ENCODE peak calls at places on chromosome 6, in six cellular contexts. One of them, this sample, is unnamed.

GRCh38 chr6:168116975-168117899 is 38.2 kb upstream of the FRMD1 start:
- DNase-seq in sigmoid colon: peak; percentile 43
- DNase-seq in heart right ventricle: no peak
- DNase-seq in trophoblast cell: no peak
- DNase-seq in lower lobe of right lung: no peak
- DNase-seq in ovary: no peak
- DNase-seq in this sample: no peak

GRCh38 chr6:134420638-134421181 is 102.8 kb upstream of the SGK1 start:
- DNase-seq in lower lobe of right lung: no peak
- DNase-seq in ovary: no peak
- DNase-seq in trophoblast cell: peak; percentile 83
- DNase-seq in heart right ventricle: no peak
- DNase-seq in sigmoid colon: no peak
- DNase-seq in this sample: no peak

GRCh38 chr6:168385380-168385779 is 55.6 kb upstream of the SMOC2 start:
- DNase-seq in trophoblast cell: no peak
- DNase-seq in sigmoid colon: no peak
- DNase-seq in heart right ventricle: no peak
- DNase-seq in lower lobe of right lung: no peak
- DNase-seq in ovary: no peak
- DNase-seq in this sample: no peak

GRCh38 chr6:38164131-38164481 is 344.6 kb downstream of the ZFAND3 start:
- DNase-seq in heart right ventricle: no peak
- DNase-seq in sigmoid colon: peak; percentile 53
- DNase-seq in trophoblast cell: no peak
- DNase-seq in ovary: no peak
- DNase-seq in lower lobe of right lung: no peak
- DNase-seq in this sample: no peak

GRCh38 chr6:131029661-131030297 is 33.3 kb downstream of the EPB41L2 start:
- DNase-seq in sigmoid colon: no peak
- DNase-seq in heart right ventricle: peak; percentile 19
- DNase-seq in trophoblast cell: peak; percentile 4
- DNase-seq in lower lobe of right lung: no peak
- DNase-seq in ovary: no peak
- DNase-seq in this sample: no peak

GRCh38 chr6:107154131-107154906 is 39.0 kb upstream of the BEND3 start:
- DNase-seq in sigmoid colon: no peak
- DNase-seq in ovary: no peak
- DNase-seq in heart right ventricle: no peak
- DNase-seq in trophoblast cell: no peak
- DNase-seq in lower lobe of right lung: peak; percentile 59
- DNase-seq in this sample: peak; percentile 73

GRCh38 chr6:121437861-121438651 is 2.6 kb downstream of the GJA1 start:
- DNase-seq in lower lobe of right lung: no peak
- DNase-seq in ovary: peak; percentile 33
- DNase-seq in trophoblast cell: peak; percentile 80
- DNase-seq in heart right ventricle: peak; percentile 30
- DNase-seq in sigmoid colon: no peak
- DNase-seq in this sample: no peak

GRCh38 chr6:45812937-45813336 is 202.7 kb downstream of the CLIC5 start:
- DNase-seq in ovary: no peak
- DNase-seq in lower lobe of right lung: no peak
- DNase-seq in trophoblast cell: no peak
- DNase-seq in sigmoid colon: no peak
- DNase-seq in heart right ventricle: no peak
- DNase-seq in this sample: no peak

GRCh38 chr6:48928937-48929336 is 534.1 kb downstream of the MMUT start:
- DNase-seq in sigmoid colon: no peak
- DNase-seq in trophoblast cell: no peak
- DNase-seq in lower lobe of right lung: no peak
- DNase-seq in heart right ventricle: no peak
- DNase-seq in ovary: no peak
- DNase-seq in this sample: no peak

GRCh38 chr6:21915707-21916399 is 322.3 kb downstream of the SOX4 start:
- DNase-seq in trophoblast cell: no peak
- DNase-seq in sigmoid colon: no peak
- DNase-seq in heart right ventricle: no peak
- DNase-seq in ovary: no peak
- DNase-seq in lower lobe of right lung: no peak
- DNase-seq in this sample: no peak

GRCh38 chr6:20252311-20252710 is 40.0 kb upstream of the MBOAT1 start:
- DNase-seq in trophoblast cell: no peak
- DNase-seq in ovary: no peak
- DNase-seq in lower lobe of right lung: no peak
- DNase-seq in sigmoid colon: no peak
- DNase-seq in heart right ventricle: no peak
- DNase-seq in this sample: no peak

GRCh38 chr6:42509765-42510164 is 54.1 kb upstream of the UBR2 start:
- DNase-seq in lower lobe of right lung: no peak
- DNase-seq in ovary: no peak
- DNase-seq in trophoblast cell: no peak
- DNase-seq in sigmoid colon: no peak
- DNase-seq in heart right ventricle: no peak
- DNase-seq in this sample: no peak

GRCh38 chr6:159267165-159267564 is 98.0 kb downstream of the FNDC1 start:
- DNase-seq in trophoblast cell: peak; percentile 34
- DNase-seq in ovary: no peak
- DNase-seq in lower lobe of right lung: no peak
- DNase-seq in sigmoid colon: no peak
- DNase-seq in heart right ventricle: no peak
- DNase-seq in this sample: no peak

GRCh38 chr6:12371151-12371550 is 81.0 kb downstream of the EDN1 start:
- DNase-seq in ovary: no peak
- DNase-seq in lower lobe of right lung: no peak
- DNase-seq in trophoblast cell: peak; percentile 40
- DNase-seq in sigmoid colon: no peak
- DNase-seq in heart right ventricle: no peak
- DNase-seq in this sample: no peak

GRCh38 chr6:21949211-21949801 is 347.5 kb downstream of the PRL start:
- DNase-seq in heart right ventricle: no peak
- DNase-seq in trophoblast cell: peak; percentile 27
- DNase-seq in lower lobe of right lung: no peak
- DNase-seq in ovary: no peak
- DNase-seq in sigmoid colon: no peak
- DNase-seq in this sample: no peak

GRCh38 chr6:70345619-70346018 is 42.7 kb upstream of the COL9A1 start:
- DNase-seq in lower lobe of right lung: no peak
- DNase-seq in ovary: no peak
- DNase-seq in trophoblast cell: no peak
- DNase-seq in sigmoid colon: no peak
- DNase-seq in heart right ventricle: no peak
- DNase-seq in this sample: no peak

GRCh38 chr6:32113386-32114352 is 4.5 kb upstream of the TNXB start:
- DNase-seq in heart right ventricle: peak; percentile 89
- DNase-seq in sigmoid colon: peak; percentile 96
- DNase-seq in trophoblast cell: peak; percentile 54
- DNase-seq in ovary: peak; percentile 98
- DNase-seq in lower lobe of right lung: peak; percentile 79
- DNase-seq in this sample: peak; percentile 79

GRCh38 chr6:139970591-139970991 is 596.1 kb upstream of the CITED2 start:
- DNase-seq in ovary: no peak
- DNase-seq in sigmoid colon: no peak
- DNase-seq in trophoblast cell: peak; percentile 62
- DNase-seq in lower lobe of right lung: no peak
- DNase-seq in heart right ventricle: no peak
- DNase-seq in this sample: no peak

GRCh38 chr6:163300838-163301237 is 113.7 kb upstream of the QKI start:
- DNase-seq in sigmoid colon: no peak
- DNase-seq in trophoblast cell: no peak
- DNase-seq in ovary: no peak
- DNase-seq in heart right ventricle: no peak
- DNase-seq in lower lobe of right lung: no peak
- DNase-seq in this sample: no peak

GRCh38 chr6:35273822-35274559 is 14.5 kb downstream of the ZNF76 start:
- DNase-seq in trophoblast cell: no peak
- DNase-seq in ovary: no peak
- DNase-seq in lower lobe of right lung: no peak
- DNase-seq in sigmoid colon: no peak
- DNase-seq in heart right ventricle: no peak
- DNase-seq in this sample: no peak

GRCh38 chr6:150395388-150396009 is 26.7 kb downstream of the IYD start:
- DNase-seq in ovary: no peak
- DNase-seq in lower lobe of right lung: peak; percentile 59
- DNase-seq in trophoblast cell: peak; percentile 95
- DNase-seq in sigmoid colon: no peak
- DNase-seq in heart right ventricle: peak; percentile 47
- DNase-seq in this sample: no peak

GRCh38 chr6:140846518-140847277 is 1286.0 kb upstream of the GJE1 start:
- DNase-seq in trophoblast cell: no peak
- DNase-seq in ovary: no peak
- DNase-seq in heart right ventricle: no peak
- DNase-seq in lower lobe of right lung: no peak
- DNase-seq in sigmoid colon: no peak
- DNase-seq in this sample: no peak

GRCh38 chr6:816510-817084 is 123.7 kb upstream of the EXOC2 start:
- DNase-seq in sigmoid colon: no peak
- DNase-seq in ovary: no peak
- DNase-seq in lower lobe of right lung: peak; percentile 51
- DNase-seq in heart right ventricle: no peak
- DNase-seq in trophoblast cell: no peak
- DNase-seq in this sample: no peak

GRCh38 chr6:939526-940252 is 246.8 kb upstream of the EXOC2 start:
- DNase-seq in heart right ventricle: no peak
- DNase-seq in trophoblast cell: no peak
- DNase-seq in ovary: no peak
- DNase-seq in lower lobe of right lung: no peak
- DNase-seq in sigmoid colon: no peak
- DNase-seq in this sample: no peak

GRCh38 chr6:31737315-31738047 is 1.2 kb upstream of the CLIC1 start:
- DNase-seq in sigmoid colon: no peak
- DNase-seq in trophoblast cell: no peak
- DNase-seq in heart right ventricle: peak; percentile 23
- DNase-seq in lower lobe of right lung: no peak
- DNase-seq in ovary: no peak
- DNase-seq in this sample: no peak

GRCh38 chr6:109238405-109238804 is 143.1 kb downstream of the CEP57L1 start:
- DNase-seq in ovary: no peak
- DNase-seq in lower lobe of right lung: no peak
- DNase-seq in trophoblast cell: no peak
- DNase-seq in heart right ventricle: no peak
- DNase-seq in sigmoid colon: no peak
- DNase-seq in this sample: no peak

GRCh38 chr6:190596-191395 is 101.5 kb upstream of the DUSP22 start:
- DNase-seq in lower lobe of right lung: peak; percentile 22
- DNase-seq in ovary: no peak
- DNase-seq in trophoblast cell: peak; percentile 7
- DNase-seq in sigmoid colon: no peak
- DNase-seq in heart right ventricle: no peak
- DNase-seq in this sample: peak; percentile 26

GRCh38 chr6:143598466-143599080 is 79.2 kb upstream of the PHACTR2 start:
- DNase-seq in heart right ventricle: peak; percentile 18
- DNase-seq in sigmoid colon: no peak
- DNase-seq in ovary: no peak
- DNase-seq in lower lobe of right lung: no peak
- DNase-seq in trophoblast cell: no peak
- DNase-seq in this sample: no peak

GRCh38 chr6:38784506-38785235 is 69.6 kb downstream of the DNAH8 start:
- DNase-seq in heart right ventricle: no peak
- DNase-seq in sigmoid colon: no peak
- DNase-seq in lower lobe of right lung: no peak
- DNase-seq in ovary: no peak
- DNase-seq in trophoblast cell: peak; percentile 12
- DNase-seq in this sample: no peak

GRCh38 chr6:43608783-43609182 is 20.3 kb downstream of the GTPBP2 start:
- DNase-seq in lower lobe of right lung: no peak
- DNase-seq in trophoblast cell: no peak
- DNase-seq in ovary: no peak
- DNase-seq in heart right ventricle: no peak
- DNase-seq in sigmoid colon: no peak
- DNase-seq in this sample: no peak
- H3K36me3 ChIP-seq in lower lobe of right lung: peaks cover 78% of the 10 kb centered on the region
- H3K36me3 ChIP-seq in trophoblast cell: peaks cover 21% of the 10 kb centered on the region
- H3K36me3 ChIP-seq in ovary: no peaks in the 10 kb centered on the region
- H3K36me3 ChIP-seq in heart right ventricle: no peaks in the 10 kb centered on the region
- H3K36me3 ChIP-seq in sigmoid colon: peaks cover 4% of the 10 kb centered on the region
- H3K36me3 ChIP-seq in this sample: peaks cover 76% of the 10 kb centered on the region

DNA sequence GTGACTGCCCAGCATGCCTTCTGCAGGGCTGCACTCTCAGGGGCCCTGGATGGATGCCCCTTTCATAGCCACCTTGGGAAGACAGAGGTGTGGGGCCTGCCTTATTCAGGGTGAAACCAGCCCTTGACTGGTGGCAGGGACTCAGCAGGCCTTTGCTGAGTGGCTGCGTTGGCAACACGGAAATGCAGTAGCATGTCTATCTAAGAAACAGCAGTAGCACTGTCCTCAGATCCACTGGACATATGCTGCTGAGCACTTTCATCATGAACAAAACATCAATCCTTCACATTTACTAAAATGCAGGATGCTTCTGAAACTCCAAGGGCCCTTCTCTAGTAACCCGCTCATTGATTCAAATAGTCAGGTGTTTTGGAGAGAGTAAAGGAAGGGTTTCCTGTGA is 4.9 kb upstream of the TBXT start:
- DNase-seq in trophoblast cell: no peak
- DNase-seq in ovary: no peak
- DNase-seq in heart right ventricle: no peak
- DNase-seq in sigmoid colon: no peak
- DNase-seq in lower lobe of right lung: no peak
- DNase-seq in this sample: no peak
- H3K9me3 ChIP-seq in trophoblast cell: peaks cover 4% of the 10 kb centered on the region
- H3K9me3 ChIP-seq in ovary: no peaks in the 10 kb centered on the region
- H3K9me3 ChIP-seq in heart right ventricle: no peaks in the 10 kb centered on the region
- H3K9me3 ChIP-seq in sigmoid colon: no peaks in the 10 kb centered on the region
- H3K9me3 ChIP-seq in lower lobe of right lung: no peaks in the 10 kb centered on the region
- H3K9me3 ChIP-seq in this sample: no peaks in the 10 kb centered on the region

DNA sequence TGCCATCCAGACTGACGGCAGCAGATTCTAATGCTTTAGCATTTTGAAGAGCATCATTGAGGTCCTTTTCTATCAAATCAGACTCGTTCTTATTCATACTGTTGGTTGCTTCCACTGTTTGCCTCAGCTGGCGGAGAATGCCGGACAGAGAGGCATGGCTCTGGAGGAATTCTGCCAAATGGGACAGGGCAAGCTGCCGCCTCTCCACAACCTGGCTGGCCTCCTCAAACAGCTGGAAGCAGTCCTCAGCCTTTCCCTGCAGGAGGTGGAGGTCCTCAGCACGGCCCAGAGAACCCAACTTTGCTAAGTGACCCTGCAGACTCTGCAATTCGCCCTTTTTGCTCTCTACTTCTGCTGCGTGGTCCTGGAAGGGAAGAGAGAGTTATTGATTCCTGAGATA is 220.5 kb downstream of the SYNE1 start:
- DNase-seq in lower lobe of right lung: no peak
- DNase-seq in sigmoid colon: no peak
- DNase-seq in heart right ventricle: no peak
- DNase-seq in ovary: no peak
- DNase-seq in trophoblast cell: no peak
- DNase-seq in this sample: no peak
- H3K4me3 ChIP-seq in lower lobe of right lung: no peak overlapping the region
- H3K4me3 ChIP-seq in sigmoid colon: no peak overlapping the region
- H3K4me3 ChIP-seq in heart right ventricle: no peak overlapping the region
- H3K4me3 ChIP-seq in ovary: no peak overlapping the region
- H3K4me3 ChIP-seq in trophoblast cell: no peak overlapping the region
- H3K4me3 ChIP-seq in this sample: no peak overlapping the region

DNA sequence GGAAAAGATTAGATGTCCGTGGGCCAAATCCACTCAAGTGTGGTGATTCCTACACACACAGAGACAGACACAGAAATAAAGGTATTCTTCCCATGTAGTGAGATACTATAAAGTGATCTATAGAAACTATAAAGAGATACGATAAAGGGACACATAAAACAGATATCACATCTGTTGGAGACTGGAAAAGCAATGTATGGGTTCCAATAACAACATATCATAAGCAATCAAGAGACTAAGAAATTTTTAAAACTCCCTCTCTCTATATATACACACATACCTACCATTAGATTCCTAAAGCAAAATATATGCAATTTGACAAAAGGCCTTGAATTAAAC is 5.2 kb downstream of the PPP1R10 start:
- DNase-seq in trophoblast cell: no peak
- DNase-seq in sigmoid colon: no peak
- DNase-seq in ovary: no peak
- DNase-seq in lower lobe of right lung: no peak
- DNase-seq in heart right ventricle: no peak
- DNase-seq in this sample: no peak
- H3K36me3 ChIP-seq in trophoblast cell: peaks cover 18% of the 10 kb centered on the region
- H3K36me3 ChIP-seq in sigmoid colon: peaks cover 33% of the 10 kb centered on the region
- H3K36me3 ChIP-seq in ovary: no peaks in the 10 kb centered on the region
- H3K36me3 ChIP-seq in lower lobe of right lung: peaks cover 39% of the 10 kb centered on the region
- H3K36me3 ChIP-seq in heart right ventricle: peaks cover 7% of the 10 kb centered on the region
- H3K36me3 ChIP-seq in this sample: peaks cover 39% of the 10 kb centered on the region

This sample was measured in upper lobe of right lung.